ENCODE peak calls at places on chromosomes 2 and 18, in four cellular contexts. One of them, this sample, is unnamed.

GRCh38 chr2:184793196-184793595 is 194.9 kb downstream of the ZNF804A start:
- DNase-seq in ureter: no peak
- DNase-seq in progenitor cell of endocrine pancreas: no peak
- DNase-seq in renal cortical epithelial cell: no peak
- DNase-seq in this sample: no peak

GRCh38 chr2:158795110-158795924 is at the start of gene DAPL1:
- DNase-seq in ureter: no peak
- DNase-seq in progenitor cell of endocrine pancreas: no peak
- DNase-seq in renal cortical epithelial cell: no peak
- DNase-seq in this sample: no peak

GRCh38 chr2:36777272-36777671 is 80.8 kb downstream of the VIT start:
- DNase-seq in ureter: no peak
- DNase-seq in progenitor cell of endocrine pancreas: no peak
- DNase-seq in renal cortical epithelial cell: no peak
- DNase-seq in this sample: no peak

GRCh38 chr2:36562973-36563532 is 34.9 kb downstream of the FEZ2 start:
- DNase-seq in ureter: no peak
- DNase-seq in progenitor cell of endocrine pancreas: no peak
- DNase-seq in renal cortical epithelial cell: peak; percentile 73
- DNase-seq in this sample: no peak

GRCh38 chr18:46433121-46433826 is 223.7 kb downstream of the LOXHD1 start:
- DNase-seq in ureter: peak; percentile 32
- DNase-seq in progenitor cell of endocrine pancreas: no peak
- DNase-seq in renal cortical epithelial cell: no peak
- DNase-seq in this sample: no peak

GRCh38 chr2:130353291-130354134 is 2.3 kb upstream of the PTPN18 start:
- DNase-seq in ureter: no peak
- DNase-seq in progenitor cell of endocrine pancreas: no peak
- DNase-seq in renal cortical epithelial cell: no peak
- DNase-seq in this sample: no peak

GRCh38 chr2:64888591-64889309 is 100.4 kb upstream of the SLC1A4 start:
- DNase-seq in ureter: no peak
- DNase-seq in progenitor cell of endocrine pancreas: no peak
- DNase-seq in renal cortical epithelial cell: peak; percentile 86
- DNase-seq in this sample: no peak

GRCh38 chr2:30722936-30723725 is 84.1 kb downstream of the CAPN13 start:
- DNase-seq in ureter: peak; percentile 10
- DNase-seq in progenitor cell of endocrine pancreas: no peak
- DNase-seq in renal cortical epithelial cell: no peak
- DNase-seq in this sample: no peak

GRCh38 chr2:61993422-61994024 is 88.0 kb downstream of the COMMD1 start:
- DNase-seq in ureter: no peak
- DNase-seq in progenitor cell of endocrine pancreas: no peak
- DNase-seq in renal cortical epithelial cell: peak; percentile 61
- DNase-seq in this sample: no peak

GRCh38 chr2:6764968-6765723 is 100.6 kb downstream of the CMPK2 start:
- DNase-seq in ureter: no peak
- DNase-seq in progenitor cell of endocrine pancreas: no peak
- DNase-seq in renal cortical epithelial cell: no peak
- DNase-seq in this sample: no peak

GRCh38 chr2:11688222-11689069 is 18.5 kb upstream of the NTSR2 start:
- DNase-seq in ureter: peak; percentile 83
- DNase-seq in progenitor cell of endocrine pancreas: peak; percentile 65
- DNase-seq in renal cortical epithelial cell: peak; percentile 67
- DNase-seq in this sample: peak; percentile 74

GRCh38 chr2:149611100-149611820 is 23.7 kb upstream of the MMADHC start:
- DNase-seq in ureter: no peak
- DNase-seq in progenitor cell of endocrine pancreas: no peak
- DNase-seq in renal cortical epithelial cell: no peak
- DNase-seq in this sample: no peak

GRCh38 chr2:195934484-195934883 is 134.2 kb downstream of the DNAH7 start:
- DNase-seq in ureter: no peak
- DNase-seq in progenitor cell of endocrine pancreas: no peak
- DNase-seq in renal cortical epithelial cell: no peak
- DNase-seq in this sample: no peak

GRCh38 chr18:58027341-58027740 is 16.7 kb upstream of the NEDD4L start:
- DNase-seq in ureter: no peak
- DNase-seq in progenitor cell of endocrine pancreas: no peak
- DNase-seq in renal cortical epithelial cell: no peak
- DNase-seq in this sample: no peak

GRCh38 chr2:164655750-164656149 is 34.5 kb upstream of the GRB14 start:
- DNase-seq in ureter: no peak
- DNase-seq in progenitor cell of endocrine pancreas: no peak
- DNase-seq in renal cortical epithelial cell: peak; percentile 50
- DNase-seq in this sample: no peak

GRCh38 chr18:56294484-56295183 is 343.8 kb downstream of the TXNL1 start:
- DNase-seq in ureter: no peak
- DNase-seq in progenitor cell of endocrine pancreas: no peak
- DNase-seq in renal cortical epithelial cell: no peak
- DNase-seq in this sample: no peak

GRCh38 chr18:9987931-9988330 is 74.1 kb downstream of the VAPA start:
- DNase-seq in ureter: no peak
- DNase-seq in progenitor cell of endocrine pancreas: no peak
- DNase-seq in renal cortical epithelial cell: no peak
- DNase-seq in this sample: no peak

GRCh38 chr18:13611058-13611615 is 115.2 kb downstream of the FAM210A start:
- DNase-seq in ureter: peak; percentile 44
- DNase-seq in progenitor cell of endocrine pancreas: no peak
- DNase-seq in renal cortical epithelial cell: peak; percentile 13
- DNase-seq in this sample: no peak

GRCh38 chr2:38850045-38850444 is 25.7 kb downstream of the DHX57 start:
- DNase-seq in ureter: no peak
- DNase-seq in progenitor cell of endocrine pancreas: no peak
- DNase-seq in renal cortical epithelial cell: no peak
- DNase-seq in this sample: no peak

GRCh38 chr18:23237524-23238151 is 102.4 kb downstream of the CABLES1 start:
- DNase-seq in ureter: peak; percentile 70
- DNase-seq in progenitor cell of endocrine pancreas: no peak
- DNase-seq in renal cortical epithelial cell: peak; percentile 51
- DNase-seq in this sample: no peak

GRCh38 chr18:12819330-12819729 is 64.7 kb downstream of the PTPN2 start:
- DNase-seq in ureter: no peak
- DNase-seq in progenitor cell of endocrine pancreas: no peak
- DNase-seq in renal cortical epithelial cell: no peak
- DNase-seq in this sample: no peak

GRCh38 chr2:237968048-237968862 is 1.4 kb downstream of the UBE2F start:
- DNase-seq in ureter: peak; percentile 62
- DNase-seq in progenitor cell of endocrine pancreas: no peak
- DNase-seq in renal cortical epithelial cell: peak; percentile 65
- DNase-seq in this sample: peak; percentile 37

GRCh38 chr18:39611381-39612090 is 2045.9 kb upstream of the CELF4 start:
- DNase-seq in ureter: no peak
- DNase-seq in progenitor cell of endocrine pancreas: no peak
- DNase-seq in renal cortical epithelial cell: no peak
- DNase-seq in this sample: no peak

GRCh38 chr18:25457636-25458035 is 105.7 kb upstream of the ZNF521 start:
- DNase-seq in ureter: no peak
- DNase-seq in progenitor cell of endocrine pancreas: no peak
- DNase-seq in renal cortical epithelial cell: no peak
- DNase-seq in this sample: no peak

GRCh38 chr2:176534798-176535479 is 265.7 kb downstream of the MTX2 start:
- DNase-seq in ureter: no peak
- DNase-seq in progenitor cell of endocrine pancreas: no peak
- DNase-seq in renal cortical epithelial cell: peak; percentile 96
- DNase-seq in this sample: no peak

GRCh38 chr2:218296200-218296599 is 3.9 kb upstream of the TMBIM1 start:
- DNase-seq in ureter: no peak
- DNase-seq in progenitor cell of endocrine pancreas: no peak
- DNase-seq in renal cortical epithelial cell: no peak
- DNase-seq in this sample: no peak

GRCh38 chr18:26468931-26469340 is 79.4 kb downstream of the KCTD1 start:
- DNase-seq in ureter: no peak
- DNase-seq in progenitor cell of endocrine pancreas: peak; percentile 30
- DNase-seq in renal cortical epithelial cell: peak; percentile 88
- DNase-seq in this sample: no peak

GRCh38 chr18:61948196-61948800 is 55.5 kb upstream of the RNF152 start:
- DNase-seq in ureter: no peak
- DNase-seq in progenitor cell of endocrine pancreas: no peak
- DNase-seq in renal cortical epithelial cell: no peak
- DNase-seq in this sample: no peak

GRCh38 chr18:449374-449773 is 51.1 kb downstream of the COLEC12 start:
- DNase-seq in ureter: no peak
- DNase-seq in progenitor cell of endocrine pancreas: no peak
- DNase-seq in renal cortical epithelial cell: no peak
- DNase-seq in this sample: no peak

GRCh38 chr2:35447210-35447609 is 908.4 kb upstream of the CRIM1 start:
- DNase-seq in ureter: no peak
- DNase-seq in progenitor cell of endocrine pancreas: no peak
- DNase-seq in renal cortical epithelial cell: no peak
- DNase-seq in this sample: no peak

GRCh38 chr2:20622296-20622686 is 28.6 kb downstream of the HS1BP3 start:
- DNase-seq in ureter: no peak
- DNase-seq in progenitor cell of endocrine pancreas: no peak
- DNase-seq in renal cortical epithelial cell: no peak
- DNase-seq in this sample: no peak

GRCh38 chr2:42906557-42907380 is 114.4 kb upstream of the HAAO start:
- DNase-seq in ureter: peak; percentile 69
- DNase-seq in progenitor cell of endocrine pancreas: no peak
- DNase-seq in renal cortical epithelial cell: peak; percentile 94
- DNase-seq in this sample: no peak

GRCh38 chr2:190441564-190441963 is 33.4 kb downstream of the MFSD6 start:
- DNase-seq in ureter: no peak
- DNase-seq in progenitor cell of endocrine pancreas: no peak
- DNase-seq in renal cortical epithelial cell: no peak
- DNase-seq in this sample: no peak

GRCh38 chr2:130724455-130724854 is 4.4 kb upstream of the GPR148 start:
- DNase-seq in ureter: no peak
- DNase-seq in progenitor cell of endocrine pancreas: no peak
- DNase-seq in renal cortical epithelial cell: no peak
- DNase-seq in this sample: no peak

GRCh38 chr2:202687276-202687675 is 52.5 kb downstream of the FAM117B start:
- DNase-seq in ureter: no peak
- DNase-seq in progenitor cell of endocrine pancreas: no peak
- DNase-seq in renal cortical epithelial cell: no peak
- DNase-seq in this sample: no peak